ENCODE peak calls at places on chromosomes 3 and 15, in six cellular contexts. One of them, this sample, is unnamed.

GRCh38 chr15:81157939-81158223 is 23.8 kb downstream of the CFAP161 start:
- DNase-seq in GM12878: no peak
- DNase-seq in stomach: no peak
- DNase-seq in spleen: no peak
- DNase-seq in HCT116: no peak
- DNase-seq in transverse colon: no peak
- DNase-seq in this sample: no peak

GRCh38 chr15:50876989-50877360 is 31.5 kb upstream of the AP4E1 start:
- DNase-seq in GM12878: no peak
- DNase-seq in transverse colon: peak
- DNase-seq in stomach: peak
- DNase-seq in HCT116: peak
- DNase-seq in spleen: no peak
- DNase-seq in this sample: peak

GRCh38 chr15:100224206-100225185 is 117.3 kb downstream of the ADAMTS17 start:
- DNase-seq in GM12878: no peak
- DNase-seq in spleen: peak
- DNase-seq in transverse colon: no peak
- DNase-seq in HCT116: no peak
- DNase-seq in stomach: no peak
- DNase-seq in this sample: no peak

GRCh38 chr3:127141921-127142730 is 50.8 kb upstream of the PRR23E start:
- DNase-seq in transverse colon: peak
- DNase-seq in stomach: peak
- DNase-seq in HCT116: no peak
- DNase-seq in spleen: peak
- DNase-seq in GM12878: no peak
- DNase-seq in this sample: no peak

GRCh38 chr3:190038050-190038631 is 82.6 kb downstream of the P3H2 start:
- DNase-seq in transverse colon: peak
- DNase-seq in HCT116: peak
- DNase-seq in GM12878: no peak
- DNase-seq in spleen: no peak
- DNase-seq in stomach: peak
- DNase-seq in this sample: no peak

GRCh38 chr15:69016021-69016595 is 1.6 kb downstream of the NOX5 start:
- DNase-seq in HCT116: no peak
- DNase-seq in spleen: no peak
- DNase-seq in GM12878: no peak
- DNase-seq in transverse colon: no peak
- DNase-seq in stomach: no peak
- DNase-seq in this sample: no peak

GRCh38 chr3:62332771-62333381 is 40.5 kb downstream of the FEZF2 start:
- DNase-seq in GM12878: no peak
- DNase-seq in stomach: no peak
- DNase-seq in HCT116: peak
- DNase-seq in spleen: no peak
- DNase-seq in transverse colon: no peak
- DNase-seq in this sample: no peak

GRCh38 chr15:52098328-52098727 is 14.2 kb downstream of the BCL2L10 start:
- DNase-seq in spleen: no peak
- DNase-seq in GM12878: no peak
- DNase-seq in HCT116: no peak
- DNase-seq in transverse colon: no peak
- DNase-seq in stomach: no peak
- DNase-seq in this sample: no peak

GRCh38 chr15:70492240-70493177 is 270.8 kb downstream of the UACA start:
- DNase-seq in stomach: peak
- DNase-seq in GM12878: no peak
- DNase-seq in HCT116: no peak
- DNase-seq in spleen: peak
- DNase-seq in transverse colon: peak
- DNase-seq in this sample: peak

GRCh38 chr15:93109370-93110105 is 20.5 kb upstream of the RGMA start:
- DNase-seq in GM12878: no peak
- DNase-seq in spleen: no peak
- DNase-seq in HCT116: no peak
- DNase-seq in transverse colon: no peak
- DNase-seq in stomach: no peak
- DNase-seq in this sample: no peak

GRCh38 chr15:48084759-48085420 is 35.9 kb upstream of the SLC24A5 start:
- DNase-seq in transverse colon: no peak
- DNase-seq in stomach: no peak
- DNase-seq in GM12878: no peak
- DNase-seq in spleen: no peak
- DNase-seq in HCT116: no peak
- DNase-seq in this sample: no peak

GRCh38 chr3:36381311-36381956 is 1.1 kb downstream of the STAC start:
- DNase-seq in HCT116: no peak
- DNase-seq in stomach: no peak
- DNase-seq in transverse colon: no peak
- DNase-seq in GM12878: no peak
- DNase-seq in spleen: no peak
- DNase-seq in this sample: no peak

DNA sequence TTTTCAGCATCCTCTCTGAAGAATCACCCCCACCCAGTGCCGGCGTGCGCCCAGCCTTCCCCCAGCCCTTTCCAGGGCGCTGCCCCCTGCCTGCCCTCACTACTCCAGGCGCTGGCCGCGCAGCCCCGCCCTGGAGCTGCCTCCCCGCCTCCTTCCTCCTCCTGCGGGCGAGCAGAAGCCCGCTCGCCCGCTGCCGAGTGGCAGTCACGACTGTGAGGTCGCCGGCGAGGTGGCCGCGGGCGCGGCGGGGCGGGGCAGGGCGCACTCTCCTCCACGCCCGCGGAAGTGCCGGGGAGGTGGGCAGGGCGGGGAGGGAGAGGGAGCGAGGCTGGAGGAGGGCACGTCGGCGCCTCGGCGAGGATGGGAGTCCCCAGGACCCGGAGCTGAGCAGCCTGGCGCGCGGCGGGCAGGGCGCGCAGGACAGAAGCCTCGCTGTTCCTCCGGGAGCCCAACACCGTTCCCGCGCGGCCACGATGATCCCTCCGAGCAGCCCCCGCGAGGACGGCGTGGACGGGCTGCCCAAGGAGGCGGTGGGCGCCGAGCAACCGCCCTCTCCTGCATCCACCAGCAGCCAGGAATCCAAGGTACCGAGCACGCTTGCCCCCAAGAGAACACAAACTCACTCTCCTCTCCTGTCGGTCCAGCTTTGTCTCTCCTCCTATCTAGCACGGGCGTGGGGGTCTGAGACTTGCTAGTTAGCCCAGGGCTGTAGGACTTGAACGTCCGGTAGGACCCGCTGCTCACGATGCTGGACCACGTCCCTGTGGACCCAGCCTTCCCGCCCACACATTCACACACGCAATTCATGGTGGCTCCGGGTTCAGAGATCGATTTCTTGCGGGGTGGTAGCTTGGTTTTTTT is at the start of gene STAC:
- DNase-seq in transverse colon: peak
- DNase-seq in spleen: peak
- DNase-seq in stomach: no peak
- DNase-seq in GM12878: no peak
- DNase-seq in HCT116: no peak
- DNase-seq in this sample: no peak
- H3K4me3 ChIP-seq in transverse colon: peak
- H3K4me3 ChIP-seq in spleen: peak
- H3K4me3 ChIP-seq in stomach: peak
- H3K4me3 ChIP-seq in GM12878: no peak
- H3K4me3 ChIP-seq in HCT116: no peak
- H3K4me3 ChIP-seq in this sample: peak

GRCh38 chr3:99929409-99930139 is 111.9 kb downstream of the CMSS1 start:
- DNase-seq in transverse colon: peak
- DNase-seq in spleen: no peak
- DNase-seq in GM12878: no peak
- DNase-seq in stomach: no peak
- DNase-seq in HCT116: no peak
- DNase-seq in this sample: no peak

GRCh38 chr3:99928758-99929408 is 111.2 kb downstream of the CMSS1 start:
- DNase-seq in GM12878: no peak
- DNase-seq in transverse colon: no peak
- DNase-seq in spleen: no peak
- DNase-seq in stomach: no peak
- DNase-seq in HCT116: no peak
- DNase-seq in this sample: no peak

GRCh38 chr3:99931059-99931458 is 113.4 kb downstream of the CMSS1 start:
- DNase-seq in spleen: no peak
- DNase-seq in stomach: no peak
- DNase-seq in HCT116: no peak
- DNase-seq in GM12878: no peak
- DNase-seq in transverse colon: no peak
- DNase-seq in this sample: no peak

GRCh38 chr3:99925584-99925983 is 107.9 kb downstream of the CMSS1 start:
- DNase-seq in spleen: no peak
- DNase-seq in GM12878: no peak
- DNase-seq in stomach: peak
- DNase-seq in transverse colon: peak
- DNase-seq in HCT116: no peak
- DNase-seq in this sample: peak

DNA sequence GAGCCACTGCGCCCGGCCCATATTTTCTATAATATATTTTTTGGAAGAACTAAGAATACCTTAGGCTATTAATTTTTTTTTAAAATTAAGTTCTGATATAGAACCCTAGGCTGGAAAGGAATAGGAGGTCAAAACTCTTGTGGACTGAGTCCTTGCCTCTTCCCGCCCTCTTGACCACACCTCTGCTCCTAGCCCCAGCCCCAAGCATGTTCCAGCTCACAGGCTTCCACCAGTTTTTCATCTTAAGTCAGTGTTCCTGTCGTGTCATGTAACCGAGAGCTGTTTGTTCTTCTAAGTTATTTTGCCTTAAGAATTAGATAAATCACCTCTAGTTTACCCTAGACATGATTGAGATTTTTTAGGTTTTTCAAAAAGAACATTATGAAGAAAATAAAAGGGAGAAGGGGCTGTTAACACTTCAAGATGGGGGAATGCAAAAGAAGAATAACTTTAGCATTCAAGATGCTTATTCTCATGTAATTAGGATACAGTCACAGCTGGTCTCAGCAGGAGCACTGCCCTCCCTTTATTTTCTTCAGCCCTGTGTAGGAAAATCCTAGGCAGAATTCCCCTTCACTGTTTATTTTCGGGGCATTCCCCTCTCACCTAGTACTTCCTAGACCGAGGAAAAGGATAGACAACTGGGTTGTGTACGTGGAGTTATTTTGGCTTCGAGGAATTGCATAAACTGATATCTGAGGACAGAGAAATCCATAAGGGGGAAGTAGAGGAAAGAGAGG is 110.2 kb downstream of the CMSS1 start:
- DNase-seq in spleen: no peak
- DNase-seq in HCT116: no peak
- DNase-seq in GM12878: no peak
- DNase-seq in transverse colon: no peak
- DNase-seq in stomach: no peak
- DNase-seq in this sample: no peak
- H3K27ac ChIP-seq in spleen: no peak
- H3K27ac ChIP-seq in HCT116: no peak
- H3K27ac ChIP-seq in GM12878: no peak
- H3K27ac ChIP-seq in transverse colon: peak
- H3K27ac ChIP-seq in stomach: peak
- H3K27ac ChIP-seq in this sample: peak

GRCh38 chr3:194573680-194574437 is 59.4 kb downstream of the TMEM44 start:
- DNase-seq in transverse colon: peak
- DNase-seq in spleen: no peak
- DNase-seq in stomach: peak
- DNase-seq in HCT116: no peak
- DNase-seq in GM12878: no peak
- DNase-seq in this sample: no peak

GRCh38 chr3:194570898-194571297 is 62.3 kb downstream of the TMEM44 start:
- DNase-seq in GM12878: no peak
- DNase-seq in HCT116: no peak
- DNase-seq in transverse colon: no peak
- DNase-seq in spleen: no peak
- DNase-seq in stomach: no peak
- DNase-seq in this sample: no peak

GRCh38 chr3:194571491-194571941 is 61.7 kb downstream of the TMEM44 start:
- DNase-seq in HCT116: no peak
- DNase-seq in stomach: no peak
- DNase-seq in spleen: no peak
- DNase-seq in transverse colon: no peak
- DNase-seq in GM12878: no peak
- DNase-seq in this sample: no peak

GRCh38 chr3:194572944-194573491 is 60.2 kb downstream of the TMEM44 start:
- DNase-seq in HCT116: no peak
- DNase-seq in stomach: no peak
- DNase-seq in spleen: no peak
- DNase-seq in transverse colon: no peak
- DNase-seq in GM12878: no peak
- DNase-seq in this sample: no peak

GRCh38 chr3:194572131-194572789 is 61.0 kb downstream of the TMEM44 start:
- DNase-seq in GM12878: no peak
- DNase-seq in HCT116: no peak
- DNase-seq in spleen: no peak
- DNase-seq in transverse colon: peak
- DNase-seq in stomach: no peak
- DNase-seq in this sample: no peak
- TF ChIP-seq POLR2A in GM12878: no peak
- TF ChIP-seq POLR2A in HCT116: no peak
- TF ChIP-seq POLR2A in spleen: no peak
- TF ChIP-seq POLR2A in transverse colon: no peak
- TF ChIP-seq POLR2A in stomach: no peak
- TF ChIP-seq POLR2A in this sample: no peak

GRCh38 chr15:59131456-59131855 is 26.5 kb downstream of the CCNB2 start:
- DNase-seq in spleen: no peak
- DNase-seq in stomach: no peak
- DNase-seq in HCT116: no peak
- DNase-seq in transverse colon: no peak
- DNase-seq in GM12878: no peak
- DNase-seq in this sample: no peak

GRCh38 chr15:59131955-59132562 is 27.1 kb downstream of the CCNB2 start:
- DNase-seq in stomach: no peak
- DNase-seq in HCT116: no peak
- DNase-seq in transverse colon: peak
- DNase-seq in spleen: no peak
- DNase-seq in GM12878: no peak
- DNase-seq in this sample: no peak

GRCh38 chr15:59137566-59137965 is 32.6 kb downstream of the CCNB2 start:
- DNase-seq in spleen: no peak
- DNase-seq in transverse colon: no peak
- DNase-seq in stomach: no peak
- DNase-seq in GM12878: no peak
- DNase-seq in HCT116: no peak
- DNase-seq in this sample: no peak

GRCh38 chr15:59138243-59138642 is 33.3 kb downstream of the CCNB2 start:
- DNase-seq in spleen: peak
- DNase-seq in stomach: peak
- DNase-seq in HCT116: peak
- DNase-seq in GM12878: no peak
- DNase-seq in transverse colon: peak
- DNase-seq in this sample: no peak

DNA sequence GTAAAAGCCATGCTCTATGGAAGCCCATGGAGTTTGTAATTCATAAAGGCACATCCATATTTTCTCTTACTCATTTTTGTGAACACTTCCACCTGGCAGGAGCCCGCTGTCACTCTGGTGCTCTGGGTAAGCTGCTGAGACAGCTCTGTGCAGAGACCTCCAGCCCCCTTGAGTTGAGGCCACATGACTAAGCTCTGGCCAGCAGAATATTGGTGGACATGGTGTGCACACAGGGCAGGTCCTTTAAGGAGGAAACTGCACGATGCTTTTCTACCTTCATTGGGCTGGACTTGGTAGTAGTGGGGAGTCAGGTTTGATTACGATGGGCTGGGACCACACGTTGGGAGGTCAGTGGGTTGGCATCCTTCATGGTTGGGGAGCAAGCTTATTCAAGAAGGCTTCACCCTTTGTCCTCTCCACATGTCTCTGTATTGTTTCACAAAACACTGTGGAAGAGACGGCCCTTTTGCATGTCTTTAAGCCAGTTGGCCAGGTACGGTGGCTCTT is 29.0 kb downstream of the CCNB2 start:
- DNase-seq in GM12878: no peak
- DNase-seq in transverse colon: no peak
- DNase-seq in stomach: no peak
- DNase-seq in spleen: no peak
- DNase-seq in HCT116: no peak
- DNase-seq in this sample: no peak
- H3K4me3 ChIP-seq in GM12878: no peak
- H3K4me3 ChIP-seq in transverse colon: no peak
- H3K4me3 ChIP-seq in stomach: no peak
- H3K4me3 ChIP-seq in spleen: no peak
- H3K4me3 ChIP-seq in HCT116: no peak
- H3K4me3 ChIP-seq in this sample: no peak